ENCODE peak calls at places on chromosome 9, in six cellular contexts. Q, F, C, G, V and P are unnamed samples.
A peak's percentile ranks its signal among the peaks of the same experiment; 100 is the strongest.

GRCh38 chr9:26947736-26948135 is 694 bp upstream of the PLAA start:
- DNase-seq in Q (no peak), F (no peak), C (peak; percentile 26), G (no peak), V (peak; percentile 45), P (no peak)

GRCh38 chr9:19689324-19690087 is 99.3 kb downstream of the SLC24A2 start:
- DNase-seq in Q (no peak), F (no peak), C (no peak), G (no peak), V (no peak), P (no peak)

GRCh38 chr9:116112236-116112635 is 41.4 kb upstream of the PAPPA start:
- DNase-seq in Q (no peak), F (no peak), C (no peak), G (peak; percentile 52), V (peak; percentile 15), P (no peak)

GRCh38 chr9:109779711-109780452 is at the start of gene PALM2AKAP2:
- DNase-seq in Q (peak; percentile 61), F (peak; percentile 69), C (no peak), G (peak; percentile 9), V (peak; percentile 47), P (no peak)

GRCh38 chr9:131621551-131622321 is 76.4 kb downstream of the PRRT1B start:
- DNase-seq in Q (no peak), F (no peak), C (no peak), G (no peak), V (no peak), P (no peak)

GRCh38 chr9:130426883-130427282 is 17.9 kb upstream of the ASS1 start:
- DNase-seq in Q (no peak), F (peak; percentile 55), C (no peak), G (no peak), V (peak; percentile 21), P (no peak)

GRCh38 chr9:100927778-100928177 is 100.7 kb upstream of the PLPPR1 start:
- DNase-seq in Q (no peak), F (no peak), C (no peak), G (no peak), V (no peak), P (no peak)

GRCh38 chr9:121207371-121207940 is 5.8 kb upstream of the RAB14 start:
- DNase-seq in Q (no peak), F (no peak), C (no peak), G (no peak), V (no peak), P (no peak)

GRCh38 chr9:18982246-18982589 is 50.8 kb downstream of the SAXO1 start:
- DNase-seq in Q (no peak), F (no peak), C (no peak), G (no peak), V (no peak), P (no peak)

GRCh38 chr9:87579761-87580626 is 82.3 kb downstream of the DAPK1 start:
- DNase-seq in Q (no peak), F (no peak), C (no peak), G (no peak), V (no peak), P (no peak)

GRCh38 chr9:69476016-69476415 is 151.0 kb downstream of the ENTREP1 start:
- DNase-seq in Q (no peak), F (no peak), C (no peak), G (no peak), V (no peak), P (no peak)

GRCh38 chr9:135296783-135297715 is 182.5 kb upstream of the PPP1R26 start:
- DNase-seq in Q (no peak), F (no peak), C (no peak), G (no peak), V (no peak), P (no peak)

GRCh38 chr9:129875181-129875611 is 39.9 kb downstream of the USP20 start:
- DNase-seq in Q (no peak), F (no peak), C (no peak), G (no peak), V (no peak), P (no peak)

GRCh38 chr9:128911529-128912035 is 9.2 kb upstream of the PHYHD1 start:
- DNase-seq in Q (no peak), F (no peak), C (no peak), G (no peak), V (no peak), P (peak; percentile 80)

GRCh38 chr9:82271099-82271498 is 282.5 kb downstream of the SPATA31D1 start:
- DNase-seq in Q (no peak), F (peak; percentile 92), C (no peak), G (no peak), V (no peak), P (no peak)

GRCh38 chr9:13863112-13863511 is 450.8 kb downstream of the NFIB start:
- DNase-seq in Q (peak; percentile 9), F (no peak), C (no peak), G (no peak), V (no peak), P (no peak)

GRCh38 chr9:126347911-126348760 is 21.5 kb downstream of the MVB12B start:
- DNase-seq in Q (no peak), F (no peak), C (no peak), G (no peak), V (peak; percentile 35), P (no peak)

GRCh38 chr9:124414612-124415011 is 630 bp downstream of the PSMB7 start:
- DNase-seq in Q (no peak), F (no peak), C (no peak), G (no peak), V (peak; percentile 4), P (no peak)

GRCh38 chr9:91562412-91562811 is 138.8 kb upstream of the NFIL3 start:
- DNase-seq in Q (no peak), F (no peak), C (no peak), G (no peak), V (no peak), P (no peak)

GRCh38 chr9:97983524-97984187 is 515 bp downstream of the ANP32B start:
- DNase-seq in Q (peak; percentile 69), F (peak; percentile 40), C (peak; percentile 31), G (peak; percentile 55), V (peak; percentile 41), P (no peak)

GRCh38 chr9:120441446-120442279 is 138.3 kb downstream of the CDK5RAP2 start:
- DNase-seq in Q (no peak), F (peak; percentile 40), C (no peak), G (no peak), V (no peak), P (no peak)

GRCh38 chr9:116959775-116960174 is 272.7 kb downstream of the TRIM32 start:
- DNase-seq in Q (peak; percentile 12), F (no peak), C (no peak), G (peak; percentile 19), V (peak; percentile 6), P (no peak)

GRCh38 chr9:27771803-27772545 is 198.7 kb upstream of the C9orf72 start:
- DNase-seq in Q (no peak), F (no peak), C (no peak), G (no peak), V (peak; percentile 69), P (no peak)

GRCh38 chr9:132663120-132663519 is 6.7 kb downstream of the DDX31 start:
- DNase-seq in Q (no peak), F (no peak), C (no peak), G (no peak), V (no peak), P (no peak)

GRCh38 chr9:36905101-36906066 is 128.7 kb downstream of the PAX5 start:
- DNase-seq in Q (no peak), F (no peak), C (no peak), G (no peak), V (no peak), P (peak; percentile 12)

GRCh38 chr9:109937841-109938453 is 157.9 kb downstream of the PALM2AKAP2 start:
- DNase-seq in Q (no peak), F (no peak), C (no peak), G (no peak), V (no peak), P (no peak)

GRCh38 chr9:134236001-134236421 is 71.6 kb upstream of the RNU6ATAC start:
- DNase-seq in Q (no peak), F (peak; percentile 62), C (no peak), G (no peak), V (no peak), P (no peak)

GRCh38 chr9:81896067-81896466 is 32.2 kb upstream of the SPATA31D4 start:
- DNase-seq in Q (no peak), F (no peak), C (no peak), G (no peak), V (no peak), P (no peak)

GRCh38 chr9:27436234-27436633 is 87.9 kb upstream of the IFNK start:
- DNase-seq in Q (no peak), F (no peak), C (no peak), G (no peak), V (peak; percentile 63), P (peak; percentile 95)

GRCh38 chr9:109232449-109232848 is 65.4 kb upstream of the FRRS1L start:
- DNase-seq in Q (no peak), F (peak; percentile 21), C (no peak), G (no peak), V (peak; percentile 15), P (no peak)

GRCh38 chr9:82488319-82488701 is 499.7 kb downstream of the SPATA31D1 start:
- DNase-seq in Q (no peak), F (peak; percentile 98), C (no peak), G (no peak), V (peak; percentile 93), P (no peak)

GRCh38 chr9:25964239-25964638 is 286.0 kb upstream of the TUSC1 start:
- DNase-seq in Q (no peak), F (peak; percentile 49), C (no peak), G (peak; percentile 89), V (peak; percentile 90), P (peak; percentile 47)

GRCh38 chr9:113875917-113876805 is at the start of gene ZNF618:
- DNase-seq in Q (peak; percentile 71), F (no peak), C (no peak), G (no peak), V (peak; percentile 29), P (no peak)

GRCh38 chr9:121815556-121816448 is 164.4 kb downstream of the DAB2IP start:
- DNase-seq in Q (no peak), F (no peak), C (no peak), G (no peak), V (no peak), P (no peak)